ENCODE peak calls at places on chromosomes 1 and 21, in six cellular contexts. L is BJ, Q is BE2C, B is bronchial epithelial cell, K is HCT116, I is lower lobe of right lung. R is an unnamed sample.

GRCh38 chr1:15180189-15180588 is 26.6 kb downstream of the TMEM51 start:
- DNase-seq in B (no peak), L (no peak), K (no peak), Q (peak), I (no peak), R (no peak)

GRCh38 chr1:119006406-119007279 is 18.5 kb upstream of the TBX15 start:
- DNase-seq in Q (no peak), I (no peak), L (no peak), K (no peak), B (no peak), R (no peak)

GRCh38 chr21:40841524-40842196 is 5.3 kb downstream of the DSCAM start:
- DNase-seq in I (peak), B (peak), Q (peak), L (no peak), K (no peak), R (peak)

GRCh38 chr1:159803946-159804695 is 2.0 kb downstream of the FCRL6 start:
- DNase-seq in K (no peak), L (no peak), Q (no peak), B (no peak), I (no peak), R (no peak)

GRCh38 chr1:107051266-107051665 is 5.2 kb upstream of the PRMT6 start:
- DNase-seq in K (no peak), L (no peak), B (no peak), I (no peak), Q (no peak), R (no peak)

GRCh38 chr1:225813250-225813964 is 3.5 kb downstream of the EPHX1 start:
- DNase-seq in L (no peak), B (peak), K (no peak), I (peak), Q (peak), R (peak)

GRCh38 chr1:155761746-155762400 is 73.0 kb downstream of the DAP3 start:
- DNase-seq in I (no peak), K (no peak), Q (no peak), B (no peak), L (no peak), R (no peak)

GRCh38 chr1:157739229-157739901 is 37.6 kb downstream of the FCRL2 start:
- DNase-seq in L (no peak), B (peak), I (no peak), K (no peak), Q (no peak), R (no peak)

GRCh38 chr1:214187152-214187900 is 93.6 kb upstream of the SMYD2 start:
- DNase-seq in L (no peak), K (no peak), Q (peak), B (no peak), I (no peak), R (peak)

GRCh38 chr1:178745260-178745659 is 20.2 kb downstream of the RALGPS2 start:
- DNase-seq in Q (no peak), L (no peak), K (no peak), I (no peak), B (no peak), R (no peak)

GRCh38 chr1:222912730-222913129 is 97.9 kb downstream of the DISP1 start:
- DNase-seq in L (no peak), I (no peak), Q (no peak), K (no peak), B (no peak), R (no peak)

GRCh38 chr1:84688461-84689061 is 1.7 kb downstream of the SSX2IP start:
- DNase-seq in I (no peak), B (peak), Q (no peak), L (no peak), K (no peak), R (no peak)
- H3K4me3 ChIP-seq in I (no peak), B (no peak), Q (no peak), L (peak), K (peak), R (no peak)

GRCh38 chr1:25562101-25562927 is 18.9 kb downstream of the LDLRAP1 start:
- DNase-seq in I (no peak), B (peak), Q (no peak), K (no peak), L (no peak), R (no peak)
- H3K4me3 ChIP-seq in I (peak), B (no peak), Q (no peak), K (no peak), L (no peak), R (no peak)

GRCh38 chr1:99650021-99650420 is 4.1 kb downstream of the PALMD start:
- DNase-seq in Q (no peak), B (peak), I (no peak), L (no peak), K (no peak), R (no peak)
- H3K4me3 ChIP-seq in Q (no peak), B (no peak), I (peak), L (no peak), K (no peak), R (no peak)

DNA sequence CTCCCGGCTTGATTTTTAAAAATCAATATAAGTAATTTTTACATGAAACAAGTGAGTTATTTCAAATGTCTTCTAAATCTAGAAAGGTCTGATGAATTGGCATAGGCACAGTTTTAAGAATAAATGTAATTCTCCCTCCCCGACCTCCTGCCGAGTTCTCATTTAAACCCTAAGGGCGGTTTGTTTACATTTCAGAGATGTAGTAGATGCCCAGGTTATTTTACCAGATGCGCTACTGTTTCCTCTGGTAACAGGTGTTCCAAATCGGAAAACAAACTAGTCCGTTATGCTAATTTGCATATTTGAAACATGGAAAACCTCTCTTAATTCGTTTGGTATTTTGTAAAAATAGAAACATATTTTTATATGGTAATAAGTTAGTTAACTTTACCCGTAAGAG is 53.8 kb upstream of the CFAP126 start:
- DNase-seq in L (no peak), K (no peak), Q (no peak), B (no peak), I (no peak), R (no peak)
- H3K4me3 ChIP-seq in L (no peak), K (no peak), Q (peak), B (no peak), I (no peak), R (no peak)

DNA sequence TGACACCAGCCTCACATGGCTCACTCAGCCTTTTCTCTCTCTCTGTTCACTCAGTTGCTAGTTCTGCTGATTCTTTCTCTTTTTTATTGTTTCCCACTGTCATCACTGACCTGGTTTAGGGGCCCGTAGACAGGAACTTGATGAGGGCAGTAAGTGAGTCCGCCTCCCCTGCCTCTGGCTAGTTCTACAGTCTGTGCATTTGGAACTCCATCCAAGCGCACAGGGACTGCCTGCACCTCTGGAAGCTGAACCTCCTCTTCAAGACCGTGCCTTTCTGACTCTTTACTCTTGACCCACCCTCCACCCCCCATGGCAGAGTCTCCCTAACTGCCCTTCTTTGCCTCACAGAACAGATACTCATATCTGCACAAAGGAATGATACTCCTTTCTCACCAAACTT is 4.2 kb downstream of the TENT5C start:
- DNase-seq in L (no peak), K (no peak), B (no peak), I (no peak), Q (no peak), R (no peak)
- H3K4me3 ChIP-seq in L (no peak), K (no peak), B (no peak), I (peak), Q (no peak), R (no peak)

GRCh38 chr1:228142616-228143203 is 2.6 kb downstream of the GUK1 start:
- DNase-seq in I (no peak), K (no peak), Q (no peak), L (no peak), B (no peak), R (no peak)
- H3K4me3 ChIP-seq in I (peak), K (no peak), Q (no peak), L (no peak), B (no peak), R (no peak)